ENCODE peak calls at places on chromosomes 2 and 18, in six cellular contexts. One of them, this sample, is unnamed.

GRCh38 chr2:74010087-74010541 is 25.4 kb downstream of the TET3 start:
- DNase-seq in ureter: peak; percentile 93
- DNase-seq in hippocampal formation: no peak
- DNase-seq in esophagus squamous epithelium: no peak
- DNase-seq in lung microvascular endothelial cell: peak; percentile 16
- DNase-seq in stimulated activated effector memory CD8-positive, alpha-beta T cell treated with anti-CD3 and anti-CD28 coated beads, Interleukin-12 subunit alpha, Interleukin-12 subunit beta, amount 100 ng/mL, for 72 hours: no peak
- DNase-seq in this sample: no peak

GRCh38 chr18:67731853-67732252 is 215.3 kb upstream of the DSEL start:
- DNase-seq in ureter: no peak
- DNase-seq in hippocampal formation: no peak
- DNase-seq in esophagus squamous epithelium: no peak
- DNase-seq in lung microvascular endothelial cell: no peak
- DNase-seq in stimulated activated effector memory CD8-positive, alpha-beta T cell treated with anti-CD3 and anti-CD28 coated beads, Interleukin-12 subunit alpha, Interleukin-12 subunit beta, amount 100 ng/mL, for 72 hours: no peak
- DNase-seq in this sample: no peak

GRCh38 chr2:20349457-20350034 is 1.1 kb downstream of the PUM2 start:
- DNase-seq in ureter: no peak
- DNase-seq in hippocampal formation: no peak
- DNase-seq in esophagus squamous epithelium: no peak
- DNase-seq in lung microvascular endothelial cell: peak; percentile 2
- DNase-seq in stimulated activated effector memory CD8-positive, alpha-beta T cell treated with anti-CD3 and anti-CD28 coated beads, Interleukin-12 subunit alpha, Interleukin-12 subunit beta, amount 100 ng/mL, for 72 hours: no peak
- DNase-seq in this sample: no peak

GRCh38 chr2:26008851-26009566 is 24.9 kb upstream of the RAB10 start:
- DNase-seq in ureter: peak; percentile 91
- DNase-seq in hippocampal formation: peak; percentile 44
- DNase-seq in esophagus squamous epithelium: no peak
- DNase-seq in lung microvascular endothelial cell: peak; percentile 40
- DNase-seq in stimulated activated effector memory CD8-positive, alpha-beta T cell treated with anti-CD3 and anti-CD28 coated beads, Interleukin-12 subunit alpha, Interleukin-12 subunit beta, amount 100 ng/mL, for 72 hours: no peak
- DNase-seq in this sample: no peak

GRCh38 chr2:38522754-38523349 is 79.9 kb downstream of the HNRNPLL start:
- DNase-seq in ureter: no peak
- DNase-seq in hippocampal formation: no peak
- DNase-seq in esophagus squamous epithelium: no peak
- DNase-seq in lung microvascular endothelial cell: no peak
- DNase-seq in stimulated activated effector memory CD8-positive, alpha-beta T cell treated with anti-CD3 and anti-CD28 coated beads, Interleukin-12 subunit alpha, Interleukin-12 subunit beta, amount 100 ng/mL, for 72 hours: no peak
- DNase-seq in this sample: no peak

GRCh38 chr2:240257940-240258580 is 117.6 kb upstream of the OTOS start:
- DNase-seq in ureter: no peak
- DNase-seq in hippocampal formation: no peak
- DNase-seq in esophagus squamous epithelium: no peak
- DNase-seq in lung microvascular endothelial cell: no peak
- DNase-seq in stimulated activated effector memory CD8-positive, alpha-beta T cell treated with anti-CD3 and anti-CD28 coated beads, Interleukin-12 subunit alpha, Interleukin-12 subunit beta, amount 100 ng/mL, for 72 hours: no peak
- DNase-seq in this sample: no peak

GRCh38 chr2:37544617-37545031 is 126.8 kb downstream of the CDC42EP3 start:
- DNase-seq in ureter: no peak
- DNase-seq in hippocampal formation: no peak
- DNase-seq in esophagus squamous epithelium: no peak
- DNase-seq in lung microvascular endothelial cell: no peak
- DNase-seq in stimulated activated effector memory CD8-positive, alpha-beta T cell treated with anti-CD3 and anti-CD28 coated beads, Interleukin-12 subunit alpha, Interleukin-12 subunit beta, amount 100 ng/mL, for 72 hours: no peak
- DNase-seq in this sample: no peak

GRCh38 chr18:34598136-34598635 is 111.9 kb upstream of the DTNA start:
- DNase-seq in ureter: no peak
- DNase-seq in hippocampal formation: no peak
- DNase-seq in esophagus squamous epithelium: no peak
- DNase-seq in lung microvascular endothelial cell: no peak
- DNase-seq in stimulated activated effector memory CD8-positive, alpha-beta T cell treated with anti-CD3 and anti-CD28 coated beads, Interleukin-12 subunit alpha, Interleukin-12 subunit beta, amount 100 ng/mL, for 72 hours: no peak
- DNase-seq in this sample: no peak

GRCh38 chr2:95760839-95761525 is 169.2 kb downstream of the TRIM43 start:
- DNase-seq in ureter: no peak
- DNase-seq in hippocampal formation: no peak
- DNase-seq in esophagus squamous epithelium: no peak
- DNase-seq in lung microvascular endothelial cell: no peak
- DNase-seq in stimulated activated effector memory CD8-positive, alpha-beta T cell treated with anti-CD3 and anti-CD28 coated beads, Interleukin-12 subunit alpha, Interleukin-12 subunit beta, amount 100 ng/mL, for 72 hours: no peak
- DNase-seq in this sample: no peak

GRCh38 chr2:24238158-24238557 is 63.3 kb downstream of the FAM228A start:
- DNase-seq in ureter: no peak
- DNase-seq in hippocampal formation: no peak
- DNase-seq in esophagus squamous epithelium: no peak
- DNase-seq in lung microvascular endothelial cell: no peak
- DNase-seq in stimulated activated effector memory CD8-positive, alpha-beta T cell treated with anti-CD3 and anti-CD28 coated beads, Interleukin-12 subunit alpha, Interleukin-12 subunit beta, amount 100 ng/mL, for 72 hours: no peak
- DNase-seq in this sample: no peak